ENCODE peak calls at places on chromosomes 4 and X, in four cellular contexts. One of them, this sample, is unnamed.

GRCh38 chr4:174377613-174378012 is 93.9 kb downstream of the CEP44 start:
- DNase-seq in HFF-Myc: no peak
- DNase-seq in fibroblast of mammary gland: peak
- DNase-seq in foreskin fibroblast: no peak
- DNase-seq in this sample: no peak

GRCh38 chr4:7607156-7607910 is 172.6 kb upstream of the PSAPL1 start:
- DNase-seq in HFF-Myc: no peak
- DNase-seq in fibroblast of mammary gland: peak
- DNase-seq in foreskin fibroblast: no peak
- DNase-seq in this sample: no peak

GRCh38 chr4:110516106-110516922 is 40.4 kb downstream of the ENPEP start:
- DNase-seq in HFF-Myc: no peak
- DNase-seq in fibroblast of mammary gland: peak
- DNase-seq in foreskin fibroblast: peak
- DNase-seq in this sample: peak

GRCh38 chr4:11151500-11151899 is 277.2 kb downstream of the HS3ST1 start:
- DNase-seq in HFF-Myc: no peak
- DNase-seq in fibroblast of mammary gland: no peak
- DNase-seq in foreskin fibroblast: no peak
- DNase-seq in this sample: no peak

GRCh38 chrX:1852082-1852481 is 237.2 kb downstream of the ASMT start:
- DNase-seq in HFF-Myc: no peak
- DNase-seq in fibroblast of mammary gland: no peak
- DNase-seq in foreskin fibroblast: no peak
- DNase-seq in this sample: no peak

GRCh38 chr4:67754288-67754687 is at the start of gene GNRHR:
- DNase-seq in HFF-Myc: no peak
- DNase-seq in fibroblast of mammary gland: no peak
- DNase-seq in foreskin fibroblast: no peak
- DNase-seq in this sample: no peak

GRCh38 chr4:173025131-173025530 is 143.5 kb upstream of the GALNT7 start:
- DNase-seq in HFF-Myc: peak
- DNase-seq in fibroblast of mammary gland: peak
- DNase-seq in foreskin fibroblast: peak
- DNase-seq in this sample: peak

GRCh38 chrX:130805906-130806305 is 97.1 kb downstream of the ENOX2 start:
- DNase-seq in HFF-Myc: no peak
- DNase-seq in fibroblast of mammary gland: no peak
- DNase-seq in foreskin fibroblast: no peak
- DNase-seq in this sample: no peak

GRCh38 chr4:121799888-121800501 is 1.1 kb upstream of the EXOSC9 start:
- DNase-seq in HFF-Myc: no peak
- DNase-seq in fibroblast of mammary gland: no peak
- DNase-seq in foreskin fibroblast: no peak
- DNase-seq in this sample: no peak

GRCh38 chrX:154378059-154378798 is 866 bp upstream of the EMD start:
- DNase-seq in HFF-Myc: no peak
- DNase-seq in fibroblast of mammary gland: peak
- DNase-seq in foreskin fibroblast: no peak
- DNase-seq in this sample: peak

GRCh38 chr4:57119054-57119651 is 9.0 kb upstream of the IGFBP7 start:
- DNase-seq in HFF-Myc: peak
- DNase-seq in fibroblast of mammary gland: peak
- DNase-seq in foreskin fibroblast: peak
- DNase-seq in this sample: no peak

GRCh38 chrX:115642304-115642703 is 81.3 kb downstream of the PLS3 start:
- DNase-seq in HFF-Myc: no peak
- DNase-seq in fibroblast of mammary gland: no peak
- DNase-seq in foreskin fibroblast: no peak
- DNase-seq in this sample: no peak

GRCh38 chr4:41044165-41044564 is 170.2 kb downstream of the APBB2 start:
- DNase-seq in HFF-Myc: no peak
- DNase-seq in fibroblast of mammary gland: peak
- DNase-seq in foreskin fibroblast: no peak
- DNase-seq in this sample: no peak

GRCh38 chr4:15963001-15963451 is at the start of gene FGFBP2:
- DNase-seq in HFF-Myc: peak
- DNase-seq in fibroblast of mammary gland: peak
- DNase-seq in foreskin fibroblast: peak
- DNase-seq in this sample: peak

GRCh38 chr4:1081689-1082040 is 31.7 kb downstream of the RNF212 start:
- DNase-seq in HFF-Myc: no peak
- DNase-seq in fibroblast of mammary gland: peak
- DNase-seq in foreskin fibroblast: peak
- DNase-seq in this sample: no peak

GRCh38 chr4:92952897-92953296 is 649.1 kb downstream of the GRID2 start:
- DNase-seq in HFF-Myc: no peak
- DNase-seq in fibroblast of mammary gland: no peak
- DNase-seq in foreskin fibroblast: no peak
- DNase-seq in this sample: no peak

GRCh38 chr4:54172156-54172555 is 56.9 kb upstream of the PDGFRA start:
- DNase-seq in HFF-Myc: no peak
- DNase-seq in fibroblast of mammary gland: no peak
- DNase-seq in foreskin fibroblast: no peak
- DNase-seq in this sample: no peak

GRCh38 chr4:185101354-185101890 is 41.6 kb upstream of the SLC25A4 start:
- DNase-seq in HFF-Myc: no peak
- DNase-seq in fibroblast of mammary gland: no peak
- DNase-seq in foreskin fibroblast: no peak
- DNase-seq in this sample: no peak

GRCh38 chr4:70556856-70557255 is 35.2 kb upstream of the AMBN start:
- DNase-seq in HFF-Myc: no peak
- DNase-seq in fibroblast of mammary gland: peak
- DNase-seq in foreskin fibroblast: no peak
- DNase-seq in this sample: no peak

GRCh38 chrX:135094726-135095125 is 25.6 kb downstream of the ETDB start:
- DNase-seq in HFF-Myc: no peak
- DNase-seq in fibroblast of mammary gland: no peak
- DNase-seq in foreskin fibroblast: no peak
- DNase-seq in this sample: no peak

GRCh38 chrX:56564182-56564885 is 907 bp downstream of the UBQLN2 start:
- DNase-seq in HFF-Myc: no peak
- DNase-seq in fibroblast of mammary gland: peak
- DNase-seq in foreskin fibroblast: no peak
- DNase-seq in this sample: peak

GRCh38 chr4:181688416-181688815 is 554.8 kb upstream of the TENM3 start:
- DNase-seq in HFF-Myc: no peak
- DNase-seq in fibroblast of mammary gland: peak
- DNase-seq in foreskin fibroblast: no peak
- DNase-seq in this sample: no peak

GRCh38 chrX:112259375-112259774 is 176.8 kb upstream of the TRPC5 start:
- DNase-seq in HFF-Myc: no peak
- DNase-seq in fibroblast of mammary gland: no peak
- DNase-seq in foreskin fibroblast: no peak
- DNase-seq in this sample: no peak

GRCh38 chr4:88759039-88759631 is 61.5 kb upstream of the NAP1L5 start:
- DNase-seq in HFF-Myc: peak
- DNase-seq in fibroblast of mammary gland: peak
- DNase-seq in foreskin fibroblast: peak
- DNase-seq in this sample: no peak

GRCh38 chr4:52836653-52837052 is 25.5 kb upstream of the RASL11B start:
- DNase-seq in HFF-Myc: peak
- DNase-seq in fibroblast of mammary gland: peak
- DNase-seq in foreskin fibroblast: peak
- DNase-seq in this sample: no peak

GRCh38 chrX:105134273-105134672 is 86.2 kb downstream of the TEX13A start:
- DNase-seq in HFF-Myc: no peak
- DNase-seq in fibroblast of mammary gland: no peak
- DNase-seq in foreskin fibroblast: no peak
- DNase-seq in this sample: no peak

GRCh38 chr4:74665346-74665745 is 129.0 kb downstream of the BTC start:
- DNase-seq in HFF-Myc: no peak
- DNase-seq in fibroblast of mammary gland: no peak
- DNase-seq in foreskin fibroblast: no peak
- DNase-seq in this sample: no peak

GRCh38 chrX:103779156-103779555 is 2.5 kb downstream of the PLP1 start:
- DNase-seq in HFF-Myc: no peak
- DNase-seq in fibroblast of mammary gland: no peak
- DNase-seq in foreskin fibroblast: no peak
- DNase-seq in this sample: no peak

GRCh38 chr4:183906736-183907651 is 1.9 kb downstream of the STOX2 start:
- DNase-seq in HFF-Myc: no peak
- DNase-seq in fibroblast of mammary gland: no peak
- DNase-seq in foreskin fibroblast: no peak
- DNase-seq in this sample: no peak
- H3K4me3 ChIP-seq in HFF-Myc: no peak
- H3K4me3 ChIP-seq in fibroblast of mammary gland: no peak
- H3K4me3 ChIP-seq in foreskin fibroblast: no peak
- H3K4me3 ChIP-seq in this sample: no peak

DNA sequence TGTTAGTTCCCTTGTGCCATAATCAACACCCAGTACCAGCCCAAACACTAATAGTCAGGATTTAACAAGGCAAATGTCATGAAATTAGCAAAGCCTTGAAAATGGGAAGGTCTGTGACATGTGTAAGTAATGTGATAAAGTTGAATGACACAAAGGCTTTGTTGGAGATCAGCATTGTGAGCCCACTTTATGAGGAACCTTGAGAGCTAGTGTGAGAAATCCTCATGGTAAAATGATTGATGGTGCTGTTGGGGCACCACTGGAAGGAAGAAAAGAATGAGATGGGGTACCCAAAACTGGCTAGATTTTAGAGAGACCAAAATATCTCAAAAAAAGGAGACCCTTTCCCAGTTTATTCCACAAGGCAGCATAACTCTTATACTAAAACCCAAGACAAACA is 3.3 kb upstream of the LIN54 start:
- DNase-seq in HFF-Myc: no peak
- DNase-seq in fibroblast of mammary gland: no peak
- DNase-seq in foreskin fibroblast: no peak
- DNase-seq in this sample: no peak
- H3K4me3 ChIP-seq in HFF-Myc: no peak
- H3K4me3 ChIP-seq in fibroblast of mammary gland: no peak
- H3K4me3 ChIP-seq in foreskin fibroblast: peak
- H3K4me3 ChIP-seq in this sample: no peak

GRCh38 chrX:110004970-110005369 is 2.1 kb downstream of the TMEM164 start:
- DNase-seq in HFF-Myc: no peak
- DNase-seq in fibroblast of mammary gland: no peak
- DNase-seq in foreskin fibroblast: no peak
- DNase-seq in this sample: no peak

GRCh38 chrX:110006826-110007375 is 4.0 kb downstream of the TMEM164 start:
- DNase-seq in HFF-Myc: no peak
- DNase-seq in fibroblast of mammary gland: peak
- DNase-seq in foreskin fibroblast: no peak
- DNase-seq in this sample: no peak

GRCh38 chrX:110006161-110006560 is 3.2 kb downstream of the TMEM164 start:
- DNase-seq in HFF-Myc: no peak
- DNase-seq in fibroblast of mammary gland: no peak
- DNase-seq in foreskin fibroblast: no peak
- DNase-seq in this sample: no peak

GRCh38 chrX:110004210-110004609 is 1.3 kb downstream of the TMEM164 start:
- DNase-seq in HFF-Myc: no peak
- DNase-seq in fibroblast of mammary gland: no peak
- DNase-seq in foreskin fibroblast: no peak
- DNase-seq in this sample: no peak

DNA sequence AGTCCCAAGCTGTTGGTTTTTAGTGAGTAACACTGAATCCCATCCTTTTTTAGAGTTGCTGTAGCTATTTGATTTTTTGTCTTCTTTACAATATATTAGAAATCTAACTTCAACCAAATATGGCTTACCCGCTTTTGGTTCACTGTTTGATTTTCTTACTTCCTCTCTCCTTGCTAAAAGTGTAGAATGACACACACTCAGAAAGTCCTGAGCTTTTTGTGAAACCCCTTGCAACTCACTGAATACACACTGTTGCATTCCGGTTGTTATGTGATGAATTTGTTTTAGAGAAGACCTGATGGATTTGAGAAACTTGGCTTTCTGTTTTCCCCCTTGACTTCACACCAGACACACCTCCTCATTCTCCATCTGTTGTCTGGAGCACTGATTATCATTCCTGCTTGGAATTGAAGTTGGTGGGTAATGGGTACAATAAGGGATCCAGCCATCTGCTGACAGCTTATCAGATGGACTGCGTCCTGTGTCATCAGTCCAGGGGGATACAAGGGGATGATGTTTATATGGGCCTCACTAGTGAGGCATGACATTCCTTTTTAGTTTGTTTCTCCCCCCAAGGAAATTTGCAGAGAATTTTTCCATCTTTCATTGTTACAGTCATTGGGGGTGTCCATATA is 5.2 kb downstream of the TMEM164 start:
- DNase-seq in HFF-Myc: no peak
- DNase-seq in fibroblast of mammary gland: no peak
- DNase-seq in foreskin fibroblast: no peak
- DNase-seq in this sample: no peak
- H3K4me3 ChIP-seq in HFF-Myc: no peak
- H3K4me3 ChIP-seq in fibroblast of mammary gland: no peak
- H3K4me3 ChIP-seq in foreskin fibroblast: no peak
- H3K4me3 ChIP-seq in this sample: no peak

DNA sequence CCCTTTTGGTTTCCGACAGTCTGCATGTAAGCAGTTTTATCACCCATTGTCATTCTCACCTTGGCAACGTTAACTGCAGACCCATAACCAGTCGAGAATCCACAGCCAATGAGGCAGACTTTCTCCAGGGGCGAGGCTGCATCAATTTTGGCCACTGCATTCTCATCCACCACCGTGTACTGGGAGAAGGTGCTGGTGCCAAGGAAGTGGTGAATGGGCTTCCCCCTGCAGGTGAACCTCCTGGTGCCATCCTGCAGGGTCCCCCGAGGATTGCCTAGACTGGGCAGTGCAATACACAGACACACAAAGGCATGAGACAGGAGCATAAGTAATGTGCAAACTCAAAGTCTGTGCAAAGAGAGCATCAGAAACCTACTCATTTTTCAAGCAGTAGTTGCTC is 5.4 kb downstream of the ADH1B start:
- DNase-seq in HFF-Myc: no peak
- DNase-seq in fibroblast of mammary gland: no peak
- DNase-seq in foreskin fibroblast: no peak
- DNase-seq in this sample: no peak
- H3K4me3 ChIP-seq in HFF-Myc: no peak
- H3K4me3 ChIP-seq in fibroblast of mammary gland: no peak
- H3K4me3 ChIP-seq in foreskin fibroblast: no peak
- H3K4me3 ChIP-seq in this sample: no peak

DNA sequence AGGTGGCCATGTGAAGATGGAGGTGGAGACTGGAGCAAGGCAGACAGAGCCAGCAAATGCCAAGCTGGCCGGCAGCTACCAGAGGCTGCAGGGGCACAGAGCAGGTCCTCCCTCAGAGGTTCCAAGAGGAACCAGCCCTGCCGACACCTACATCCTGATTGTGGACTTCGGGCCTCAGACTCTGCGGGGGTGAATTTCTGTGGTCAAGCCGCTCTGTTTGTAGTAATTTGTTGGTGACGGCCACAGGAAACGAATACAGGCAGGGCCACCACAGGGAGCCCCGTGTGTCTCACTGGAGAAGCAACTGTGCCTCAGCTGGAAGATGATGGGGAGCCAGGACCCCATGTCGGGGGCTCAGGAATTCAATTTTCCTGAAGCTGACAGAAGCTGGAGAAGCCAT is 28.3 kb downstream of the ZFYVE28 start:
- DNase-seq in HFF-Myc: no peak
- DNase-seq in fibroblast of mammary gland: no peak
- DNase-seq in foreskin fibroblast: no peak
- DNase-seq in this sample: no peak
- H3K4me3 ChIP-seq in HFF-Myc: no peak
- H3K4me3 ChIP-seq in fibroblast of mammary gland: no peak
- H3K4me3 ChIP-seq in foreskin fibroblast: no peak
- H3K4me3 ChIP-seq in this sample: no peak